ENCODE peak calls at places on chromosomes 12 and 14, in nine cellular contexts. H is AML-193; T is T-helper 1 cell; I is NCI-H146; U is CD8-positive, alpha-beta T cell; P is lower leg skin; R is DMS153; E is HCT116; C is Right ventricle myocardium inferior. G is an unnamed sample.

GRCh38 chr14:23123419-23123818 is 4.4 kb upstream of the CEBPE start:
- DNase-seq in H (no peak), T (no peak), I (peak), U (no peak), P (peak), R (no peak), E (no peak), C (peak), G (no peak)

GRCh38 chr12:130872179-130873096 is 572 bp downstream of the RAN start:
- DNase-seq in H (peak), T (peak), I (peak), U (no peak), P (no peak), R (no peak), E (no peak), C (no peak), G (no peak)

GRCh38 chr12:32273712-32274111 is 125.6 kb upstream of the FGD4 start:
- DNase-seq in H (no peak), T (no peak), I (peak), U (peak), P (no peak), R (no peak), E (no peak), C (no peak), G (no peak)

GRCh38 chr12:64801381-64801780 is 23.1 kb upstream of the TBC1D30 start:
- DNase-seq in H (no peak), T (no peak), I (no peak), U (no peak), P (no peak), R (no peak), E (no peak), C (no peak), G (no peak)

GRCh38 chr12:116975779-116976393 is 65.1 kb downstream of the FBXW8 start:
- DNase-seq in H (no peak), T (no peak), I (no peak), U (no peak), P (no peak), R (no peak), E (no peak), C (no peak), G (no peak)

GRCh38 chr14:29077916-29078315 is 311.3 kb downstream of the FOXG1 start:
- DNase-seq in H (no peak), T (no peak), I (no peak), U (no peak), P (no peak), R (no peak), E (no peak), C (no peak), G (no peak)

GRCh38 chr12:1130164-1130563 is 139.1 kb downstream of the ERC1 start:
- DNase-seq in H (no peak), T (no peak), I (no peak), U (no peak), P (no peak), R (peak), E (peak), C (no peak), G (peak)

GRCh38 chr14:97426776-97427175 is 629.6 kb downstream of the VRK1 start:
- DNase-seq in H (no peak), T (no peak), I (no peak), U (no peak), P (no peak), R (no peak), E (no peak), C (no peak), G (no peak)

GRCh38 chr12:120757949-120758348 is 32.3 kb downstream of the ACADS start:
- DNase-seq in H (no peak), T (no peak), I (no peak), U (no peak), P (peak), R (no peak), E (no peak), C (no peak), G (no peak)

GRCh38 chr12:55652352-55652751 is 15.7 kb downstream of the OR10P1 start:
- DNase-seq in H (no peak), T (no peak), I (no peak), U (no peak), P (peak), R (no peak), E (no peak), C (no peak), G (no peak)

GRCh38 chr12:2959194-2959507 is at the start of gene TEAD4:
- DNase-seq in H (no peak), T (no peak), I (peak), U (no peak), P (peak), R (no peak), E (peak), C (no peak), G (peak)

GRCh38 chr12:112980491-112981158 is 2.3 kb downstream of the OAS2 start:
- DNase-seq in H (no peak), T (no peak), I (no peak), U (no peak), P (no peak), R (no peak), E (no peak), C (no peak), G (no peak)

GRCh38 chr12:50790081-50790480 is 26.2 kb downstream of the ATF1 start:
- DNase-seq in H (no peak), T (no peak), I (no peak), U (no peak), P (no peak), R (no peak), E (no peak), C (no peak), G (no peak)

GRCh38 chr12:67780580-67781084 is 132.1 kb downstream of the DYRK2 start:
- DNase-seq in H (no peak), T (no peak), I (no peak), U (no peak), P (no peak), R (no peak), E (no peak), C (no peak), G (no peak)

GRCh38 chr14:73742520-73743238 is 28.5 kb upstream of the PNMA1 start:
- DNase-seq in H (no peak), T (no peak), I (no peak), U (no peak), P (no peak), R (no peak), E (no peak), C (no peak), G (no peak)

GRCh38 chr12:95653761-95654546 is 102.7 kb upstream of the USP44 start:
- DNase-seq in H (no peak), T (no peak), I (no peak), U (no peak), P (no peak), R (no peak), E (peak), C (no peak), G (peak)

GRCh38 chr14:73248294-73248868 is 11.1 kb downstream of the PAPLN start:
- DNase-seq in H (peak), T (no peak), I (no peak), U (no peak), P (no peak), R (no peak), E (no peak), C (no peak), G (no peak)

GRCh38 chr12:31507966-31508365 is 83.0 kb downstream of the DENND5B start:
- DNase-seq in H (no peak), T (no peak), I (no peak), U (no peak), P (no peak), R (no peak), E (no peak), C (no peak), G (no peak)

GRCh38 chr12:52310622-52311281 is 10.4 kb downstream of the KRT83 start:
- DNase-seq in H (no peak), T (no peak), I (no peak), U (no peak), P (peak), R (peak), E (no peak), C (no peak), G (no peak)

GRCh38 chr14:100401031-100401692 is 78.0 kb downstream of the SLC25A47 start:
- DNase-seq in H (no peak), T (no peak), I (no peak), U (no peak), P (no peak), R (no peak), E (no peak), C (no peak), G (no peak)

GRCh38 chr14:96016761-96017160 is 22.4 kb upstream of the C14orf132 start:
- DNase-seq in H (no peak), T (no peak), I (peak), U (no peak), P (no peak), R (peak), E (no peak), C (no peak), G (no peak)

GRCh38 chr14:34081576-34082136 is 130.8 kb upstream of the EGLN3 start:
- DNase-seq in H (no peak), T (no peak), I (no peak), U (no peak), P (no peak), R (peak), E (peak), C (no peak), G (peak)

GRCh38 chr12:55060470-55060869 is 40.7 kb downstream of the NEUROD4 start:
- DNase-seq in H (no peak), T (no peak), I (no peak), U (no peak), P (no peak), R (no peak), E (no peak), C (no peak), G (no peak)

GRCh38 chr14:63982156-63982555 is 129.4 kb downstream of the SYNE2 start:
- DNase-seq in H (no peak), T (no peak), I (no peak), U (no peak), P (no peak), R (no peak), E (no peak), C (no peak), G (no peak)

GRCh38 chr12:113609692-113610469 is 138.2 kb upstream of the LHX5 start:
- DNase-seq in H (no peak), T (no peak), I (no peak), U (no peak), P (no peak), R (no peak), E (no peak), C (no peak), G (no peak)

GRCh38 chr14:68268719-68269118 is 449.1 kb downstream of the RAD51B start:
- DNase-seq in H (no peak), T (no peak), I (no peak), U (no peak), P (no peak), R (no peak), E (no peak), C (no peak), G (no peak)

GRCh38 chr14:92495041-92495440 is 18.5 kb upstream of the RIN3 start:
- DNase-seq in H (no peak), T (no peak), I (no peak), U (no peak), P (peak), R (no peak), E (no peak), C (no peak), G (peak)

GRCh38 chr12:12807970-12808702 is 5.0 kb upstream of the DDX47 start:
- DNase-seq in H (no peak), T (peak), I (peak), U (peak), P (peak), R (peak), E (no peak), C (peak), G (no peak)

GRCh38 chr12:40028296-40028695 is 77.6 kb downstream of the SLC2A13 start:
- DNase-seq in H (no peak), T (no peak), I (no peak), U (no peak), P (no peak), R (no peak), E (no peak), C (no peak), G (no peak)